ENCODE peak calls at places on chromosome 7, in ten cellular contexts. One of them, this sample, is unnamed.

GRCh38 chr7:44058759-44059218 is 6.6 kb downstream of the PGAM2 start:
- DNase-seq in COR-L47: no peak
- DNase-seq in occipital lobe: no peak
- DNase-seq in ovary: no peak
- DNase-seq in mesothelial cell of epicardium: no peak
- DNase-seq in RPMI7951: no peak
- DNase-seq in body of pancreas: peak; percentile 1
- DNase-seq in HS-27A: no peak
- DNase-seq in NCI-H2171 treated with DMSO at 0.1 percent for 48 hours: no peak
- DNase-seq in GM04503: no peak
- DNase-seq in this sample: no peak

GRCh38 chr7:130938661-130939060 is 204.7 kb upstream of the KLF14 start:
- DNase-seq in COR-L47: no peak
- DNase-seq in occipital lobe: no peak
- DNase-seq in ovary: no peak
- DNase-seq in mesothelial cell of epicardium: no peak
- DNase-seq in RPMI7951: no peak
- DNase-seq in body of pancreas: no peak
- DNase-seq in HS-27A: no peak
- DNase-seq in NCI-H2171 treated with DMSO at 0.1 percent for 48 hours: no peak
- DNase-seq in GM04503: peak; percentile 42
- DNase-seq in this sample: peak; percentile 85

GRCh38 chr7:148700693-148701092 is 2.0 kb downstream of the CUL1 start:
- DNase-seq in COR-L47: no peak
- DNase-seq in occipital lobe: no peak
- DNase-seq in ovary: no peak
- DNase-seq in mesothelial cell of epicardium: no peak
- DNase-seq in RPMI7951: peak; percentile 55
- DNase-seq in body of pancreas: peak; percentile 39
- DNase-seq in HS-27A: no peak
- DNase-seq in NCI-H2171 treated with DMSO at 0.1 percent for 48 hours: peak; percentile 9
- DNase-seq in GM04503: no peak
- DNase-seq in this sample: peak; percentile 27

GRCh38 chr7:73906874-73907273 is 45.9 kb downstream of the TMEM270 start:
- DNase-seq in COR-L47: no peak
- DNase-seq in occipital lobe: no peak
- DNase-seq in ovary: no peak
- DNase-seq in mesothelial cell of epicardium: no peak
- DNase-seq in RPMI7951: no peak
- DNase-seq in body of pancreas: no peak
- DNase-seq in HS-27A: no peak
- DNase-seq in NCI-H2171 treated with DMSO at 0.1 percent for 48 hours: no peak
- DNase-seq in GM04503: no peak
- DNase-seq in this sample: no peak

GRCh38 chr7:20083781-20084180 is 133.4 kb downstream of the MACC1 start:
- DNase-seq in COR-L47: no peak
- DNase-seq in occipital lobe: no peak
- DNase-seq in ovary: no peak
- DNase-seq in mesothelial cell of epicardium: no peak
- DNase-seq in RPMI7951: peak; percentile 98
- DNase-seq in body of pancreas: no peak
- DNase-seq in HS-27A: no peak
- DNase-seq in NCI-H2171 treated with DMSO at 0.1 percent for 48 hours: no peak
- DNase-seq in GM04503: peak; percentile 55
- DNase-seq in this sample: no peak

GRCh38 chr7:27122075-27122910 is 8.3 kb downstream of the HOXA4 start:
- DNase-seq in COR-L47: no peak
- DNase-seq in occipital lobe: no peak
- DNase-seq in ovary: no peak
- DNase-seq in mesothelial cell of epicardium: peak; percentile 55
- DNase-seq in RPMI7951: no peak
- DNase-seq in body of pancreas: no peak
- DNase-seq in HS-27A: no peak
- DNase-seq in NCI-H2171 treated with DMSO at 0.1 percent for 48 hours: no peak
- DNase-seq in GM04503: no peak
- DNase-seq in this sample: no peak

GRCh38 chr7:36048141-36048901 is 104.7 kb upstream of the EEPD1 start:
- DNase-seq in COR-L47: no peak
- DNase-seq in occipital lobe: no peak
- DNase-seq in ovary: no peak
- DNase-seq in mesothelial cell of epicardium: no peak
- DNase-seq in RPMI7951: peak; percentile 99
- DNase-seq in body of pancreas: peak; percentile 12
- DNase-seq in HS-27A: peak; percentile 39
- DNase-seq in NCI-H2171 treated with DMSO at 0.1 percent for 48 hours: peak; percentile 97
- DNase-seq in GM04503: peak; percentile 92
- DNase-seq in this sample: no peak

GRCh38 chr7:90618880-90619279 is 22.8 kb downstream of the CDK14 start:
- DNase-seq in COR-L47: peak; percentile 33
- DNase-seq in occipital lobe: no peak
- DNase-seq in ovary: no peak
- DNase-seq in mesothelial cell of epicardium: no peak
- DNase-seq in RPMI7951: no peak
- DNase-seq in body of pancreas: no peak
- DNase-seq in HS-27A: no peak
- DNase-seq in NCI-H2171 treated with DMSO at 0.1 percent for 48 hours: no peak
- DNase-seq in GM04503: no peak
- DNase-seq in this sample: no peak

GRCh38 chr7:76428149-76428823 is 3.5 kb downstream of the ZP3 start:
- DNase-seq in COR-L47: no peak
- DNase-seq in occipital lobe: no peak
- DNase-seq in ovary: no peak
- DNase-seq in mesothelial cell of epicardium: no peak
- DNase-seq in RPMI7951: no peak
- DNase-seq in body of pancreas: no peak
- DNase-seq in HS-27A: no peak
- DNase-seq in NCI-H2171 treated with DMSO at 0.1 percent for 48 hours: no peak
- DNase-seq in GM04503: no peak
- DNase-seq in this sample: no peak